ENCODE peak calls at places on chromosomes 5 and 9, in five cellular contexts. A is H1, O is HepG2, V is IMR-90, S is K562. Q is an unnamed sample.

GRCh38 chr5:61796773-61797172 is 464.7 kb downstream of the ZSWIM6 start:
- DNase-seq in O (no peak), S (no peak), V (no peak), A (no peak), Q (no peak)

GRCh38 chr9:121711281-121711680 is 59.8 kb downstream of the DAB2IP start:
- DNase-seq in O (no peak), S (no peak), A (no peak), V (no peak), Q (no peak)

GRCh38 chr5:14110680-14111079 is 32.5 kb upstream of the TRIO start:
- DNase-seq in S (no peak), O (no peak), V (peak; percentile 95), A (no peak), Q (peak; percentile 23)

GRCh38 chr9:13948037-13948436 is 365.9 kb downstream of the NFIB start:
- DNase-seq in S (no peak), O (no peak), A (no peak), V (no peak), Q (no peak)

GRCh38 chr9:97706246-97706645 is 9.1 kb upstream of the XPA start:
- DNase-seq in O (no peak), A (no peak), S (no peak), V (peak; percentile 31), Q (no peak)

GRCh38 chr9:106772523-106773290 is 90.3 kb upstream of the ZNF462 start:
- DNase-seq in S (no peak), O (no peak), A (no peak), V (no peak), Q (no peak)

GRCh38 chr5:133612021-133612860 is at the start of gene FSTL4:
- DNase-seq in A (peak; percentile 80), O (no peak), V (no peak), S (no peak), Q (peak; percentile 46)

GRCh38 chr5:60332244-60333018 is 367.5 kb downstream of the DEPDC1B start:
- DNase-seq in O (no peak), A (no peak), V (peak; percentile 37), S (no peak), Q (peak; percentile 13)

GRCh38 chr9:134341306-134341705 is 15.1 kb downstream of the RXRA start:
- DNase-seq in V (no peak), O (no peak), S (no peak), A (no peak), Q (no peak)

GRCh38 chr9:72524820-72525539 is 3.6 kb downstream of the TMC1 start:
- DNase-seq in A (no peak), V (peak; percentile 100), O (no peak), S (no peak), Q (peak; percentile 74)

GRCh38 chr9:130176760-130177159 is 4.6 kb downstream of the NCS1 start:
- DNase-seq in S (no peak), O (no peak), A (no peak), V (no peak), Q (no peak)

GRCh38 chr9:108205276-108205675 is 650.5 kb downstream of the ACTL7B start:
- DNase-seq in A (no peak), O (no peak), V (no peak), S (no peak), Q (no peak)

GRCh38 chr5:168878121-168878520 is 299.0 kb upstream of the PANK3 start:
- DNase-seq in S (no peak), O (no peak), A (no peak), V (no peak), Q (no peak)

GRCh38 chr5:167822241-167822640 is 469.2 kb upstream of the WWC1 start:
- DNase-seq in V (no peak), O (no peak), A (no peak), S (no peak), Q (no peak)

GRCh38 chr5:106894964-106895363 is 775.8 kb downstream of the EFNA5 start:
- DNase-seq in V (peak; percentile 6), S (no peak), O (no peak), A (no peak), Q (no peak)

GRCh38 chr5:172284275-172284971 is 859 bp upstream of the UBTD2 start:
- DNase-seq in S (peak; percentile 28), V (no peak), O (no peak), A (peak; percentile 77), Q (no peak)

GRCh38 chr5:3349704-3350565 is 245.7 kb upstream of the IRX1 start:
- DNase-seq in V (no peak), O (no peak), A (no peak), S (no peak), Q (no peak)

GRCh38 chr9:121886759-121887485 is 206.2 kb downstream of the TTLL11 start:
- DNase-seq in A (no peak), V (no peak), O (no peak), S (no peak), Q (no peak)

GRCh38 chr9:98836206-98836605 is 28.7 kb downstream of the GALNT12 start:
- DNase-seq in O (no peak), S (no peak), A (no peak), V (no peak), Q (no peak)

GRCh38 chr9:81902601-81903000 is 25.6 kb upstream of the SPATA31D4 start:
- DNase-seq in O (no peak), S (no peak), A (no peak), V (peak; percentile 46), Q (no peak)

GRCh38 chr5:88502179-88503064 is 233.8 kb upstream of the TMEM161B start:
- DNase-seq in A (no peak), O (no peak), V (no peak), S (no peak), Q (no peak)

GRCh38 chr5:144335561-144335960 is 164.9 kb downstream of the KCTD16 start:
- DNase-seq in A (no peak), V (no peak), O (no peak), S (no peak), Q (no peak)

GRCh38 chr5:135271533-135272310 is 127.3 kb downstream of the MACROH2A1 start:
- DNase-seq in A (no peak), S (peak; percentile 93), V (peak; percentile 55), O (peak; percentile 29), Q (no peak)

GRCh38 chr5:72093231-72093630 is 14.0 kb upstream of the MAP1B start:
- DNase-seq in A (no peak), V (peak; percentile 67), O (no peak), S (no peak), Q (no peak)

GRCh38 chr5:138661342-138661975 is 86.3 kb upstream of the HSPA9 start:
- DNase-seq in V (no peak), S (no peak), O (no peak), A (no peak), Q (no peak)

GRCh38 chr5:852431-853401 is 1.9 kb upstream of the ZDHHC11 start:
- DNase-seq in V (no peak), S (no peak), A (no peak), O (no peak), Q (no peak)

GRCh38 chr9:121686930-121687541 is 35.6 kb downstream of the DAB2IP start:
- DNase-seq in O (peak; percentile 63), A (peak; percentile 94), V (peak; percentile 65), S (peak; percentile 72), Q (peak; percentile 71)

GRCh38 chr5:44719856-44720255 is 88.9 kb upstream of the MRPS30 start:
- DNase-seq in V (no peak), O (no peak), A (no peak), S (no peak), Q (no peak)

GRCh38 chr5:59221769-59222168 is 638.9 kb downstream of the RAB3C start:
- DNase-seq in S (no peak), A (no peak), O (no peak), V (no peak), Q (no peak)

GRCh38 chr9:32671333-32671732 is 35.9 kb upstream of the TAF1L start:
- DNase-seq in V (no peak), A (no peak), O (no peak), S (no peak), Q (no peak)

GRCh38 chr5:36613771-36614656 is 7.6 kb downstream of the SLC1A3 start:
- DNase-seq in S (no peak), O (no peak), A (no peak), V (no peak), Q (no peak)
- TF ChIP-seq MAFK in S (no peak), O (no peak), A (no peak), V (no peak), Q (no peak)

GRCh38 chr9:21434202-21435014 is 5.8 kb upstream of the IFNA1 start:
- DNase-seq in A (peak; percentile 66), V (peak; percentile 73), S (no peak), O (peak; percentile 52), Q (peak; percentile 28)
- TF ChIP-seq MAFK in A (no peak), V (no peak), S (no peak), O (no peak), Q (no peak)

DNA sequence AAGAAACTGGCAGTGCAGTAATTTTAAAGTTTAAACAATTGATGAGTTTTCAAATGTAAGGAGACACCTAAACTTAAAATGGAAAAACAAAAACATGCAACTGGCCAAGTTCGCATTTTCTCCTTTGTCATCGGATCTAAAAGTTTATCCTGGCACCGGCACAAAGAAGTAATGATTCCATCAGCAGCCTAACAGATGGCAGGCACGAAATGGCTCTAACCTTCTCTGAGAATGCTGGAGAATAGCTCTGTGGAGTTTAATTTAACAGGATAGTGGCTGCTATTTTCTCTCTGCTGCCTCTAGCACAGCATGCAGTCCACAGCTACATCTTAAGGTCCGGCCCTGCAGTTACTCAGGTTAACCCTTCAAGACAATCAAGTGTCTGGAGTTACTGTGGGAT is 82.2 kb downstream of the PRELID2 start:
- DNase-seq in S (no peak), O (no peak), A (no peak), V (peak; percentile 42), Q (no peak)
- TF ChIP-seq MAFK in S (no peak), O (no peak), A (no peak), V (no peak), Q (no peak)

DNA sequence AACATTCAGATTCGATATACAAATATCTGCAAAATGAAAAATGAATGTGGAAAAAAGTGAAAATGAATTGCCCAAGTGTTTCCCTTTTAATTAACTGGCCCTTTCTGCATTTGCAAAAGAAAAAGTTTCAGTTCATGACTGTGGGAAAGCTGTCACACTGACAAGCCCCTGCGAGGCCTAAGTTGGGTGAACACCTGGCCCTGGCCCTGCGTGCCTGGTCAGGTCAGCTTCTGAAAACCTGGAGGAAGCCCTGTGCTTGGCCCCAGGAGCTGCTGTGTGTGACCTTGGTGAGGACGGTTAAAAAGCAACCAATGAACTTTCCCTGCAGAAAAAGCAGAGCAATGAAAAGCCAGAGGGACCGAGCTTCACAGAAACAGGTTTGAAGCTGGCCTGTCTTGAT is 41.0 kb upstream of the SHC3 start:
- DNase-seq in V (no peak), A (no peak), S (no peak), O (no peak), Q (no peak)
- TF ChIP-seq MAFK in V (no peak), A (no peak), S (no peak), O (no peak), Q (no peak)

GRCh38 chr5:67858470-67859096 is 357.0 kb upstream of the PIK3R1 start:
- DNase-seq in V (no peak), A (no peak), S (no peak), O (no peak), Q (no peak)
- TF ChIP-seq MAFK in V (no peak), A (no peak), S (no peak), O (no peak), Q (no peak)